ENCODE peak calls at places on chromosome 2, in nine cellular contexts. I, Q, V, H, F, U, K, T and L are unnamed samples.

GRCh38 chr2:225737556-225737955 is 338.0 kb downstream of the NYAP2 start:
- DNase-seq in H (no peak), I (no peak), K (no peak), U (peak), F (no peak), T (peak), Q (no peak), V (no peak), L (no peak)

GRCh38 chr2:58727977-58728656 is 487.0 kb upstream of the FANCL start:
- DNase-seq in V (no peak), T (peak), I (no peak), H (no peak), F (no peak), U (no peak), K (no peak), Q (no peak), L (no peak)

GRCh38 chr2:48120112-48120511 is 213.8 kb upstream of the FBXO11 start:
- DNase-seq in V (no peak), I (no peak), K (no peak), U (no peak), T (no peak), Q (no peak), F (no peak), H (no peak), L (no peak)

GRCh38 chr2:60867848-60868247 is 13.5 kb upstream of the REL start:
- DNase-seq in Q (no peak), F (no peak), I (no peak), U (no peak), K (no peak), H (no peak), V (no peak), T (no peak), L (no peak)

GRCh38 chr2:15968280-15969178 is 28.2 kb downstream of the MYCN start:
- DNase-seq in H (no peak), U (no peak), F (no peak), V (no peak), I (no peak), T (peak), K (no peak), Q (no peak), L (no peak)

GRCh38 chr2:191811807-191812602 is 34.9 kb downstream of the CAVIN2 start:
- DNase-seq in Q (peak), I (peak), F (peak), V (peak), H (peak), U (peak), K (no peak), T (peak), L (peak)

GRCh38 chr2:159144776-159145614 is 141.5 kb downstream of the WDSUB1 start:
- DNase-seq in F (no peak), H (no peak), K (no peak), Q (no peak), U (no peak), V (no peak), I (no peak), T (no peak), L (no peak)

GRCh38 chr2:231104115-231104713 is 20.6 kb downstream of the HTR2B start:
- DNase-seq in Q (peak), H (peak), T (peak), F (no peak), V (peak), I (peak), K (no peak), U (peak), L (peak)

GRCh38 chr2:126908721-126909177 is 10.1 kb downstream of the TEX51 start:
- DNase-seq in H (no peak), U (no peak), V (peak), Q (no peak), I (no peak), T (no peak), F (no peak), K (no peak), L (no peak)

GRCh38 chr2:27765621-27766286 is 5.8 kb upstream of the MRPL33 start:
- DNase-seq in U (no peak), K (peak), H (no peak), V (peak), I (peak), T (peak), F (peak), Q (no peak), L (peak)

GRCh38 chr2:164504253-164504652 is 117.0 kb downstream of the GRB14 start:
- DNase-seq in F (no peak), T (peak), K (no peak), Q (peak), U (no peak), V (peak), I (no peak), H (no peak), L (no peak)

GRCh38 chr2:30611572-30611971 is 164.5 kb downstream of the LCLAT1 start:
- DNase-seq in V (no peak), H (peak), K (no peak), U (no peak), F (no peak), I (no peak), T (no peak), Q (no peak), L (no peak)

GRCh38 chr2:234366891-234367290 is 130.0 kb downstream of the ARL4C start:
- DNase-seq in V (no peak), Q (no peak), T (peak), H (peak), F (no peak), K (no peak), I (no peak), U (no peak), L (no peak)

GRCh38 chr2:16080516-16080915 is 140.2 kb downstream of the MYCN start:
- DNase-seq in T (no peak), Q (no peak), V (no peak), U (no peak), F (no peak), K (no peak), I (no peak), H (no peak), L (no peak)

GRCh38 chr2:189407944-189408209 is 33.4 kb upstream of the WDR75 start:
- DNase-seq in H (peak), F (no peak), V (no peak), T (no peak), U (no peak), I (no peak), Q (no peak), K (no peak), L (no peak)

GRCh38 chr2:241964133-241964532 is 94.6 kb downstream of the RTP5 start:
- DNase-seq in I (no peak), K (no peak), T (no peak), H (no peak), U (no peak), F (no peak), V (no peak), Q (no peak), L (peak)

GRCh38 chr2:64839844-64840243 is 149.4 kb upstream of the SLC1A4 start:
- DNase-seq in Q (no peak), H (no peak), K (no peak), U (no peak), V (no peak), T (no peak), I (no peak), F (no peak), L (no peak)

GRCh38 chr2:117704818-117705217 is 109.7 kb upstream of the DDX18 start:
- DNase-seq in U (no peak), T (no peak), V (no peak), K (no peak), H (no peak), F (no peak), Q (no peak), I (no peak), L (no peak)

GRCh38 chr2:186903183-186903582 is 54.2 kb upstream of the ZSWIM2 start:
- DNase-seq in H (no peak), I (no peak), F (no peak), U (peak), K (no peak), T (peak), V (no peak), Q (no peak), L (no peak)

GRCh38 chr2:236179653-236180500 is 11.7 kb upstream of the GBX2 start:
- DNase-seq in T (peak), V (no peak), Q (no peak), F (no peak), U (peak), H (no peak), K (no peak), I (no peak), L (peak)

GRCh38 chr2:98507940-98508689 is 63.5 kb downstream of the INPP4A start:
- DNase-seq in H (no peak), V (no peak), U (no peak), I (no peak), T (no peak), Q (no peak), F (no peak), K (no peak), L (peak)

GRCh38 chr2:2590796-2591541 is 259.9 kb upstream of the MYT1L start:
- DNase-seq in T (no peak), I (no peak), F (no peak), V (no peak), Q (no peak), H (no peak), K (no peak), U (no peak), L (no peak)

GRCh38 chr2:207791579-207792243 is 22.0 kb upstream of the FZD5 start:
- DNase-seq in I (no peak), V (no peak), Q (no peak), H (no peak), F (no peak), U (no peak), K (no peak), T (peak), L (no peak)

GRCh38 chr2:169452080-169452479 is 27.2 kb upstream of the BBS5 start:
- DNase-seq in V (peak), U (peak), T (peak), K (no peak), H (peak), F (peak), I (no peak), Q (peak), L (no peak)

GRCh38 chr2:47403829-47404228 is 873 bp downstream of the MSH2 start:
- DNase-seq in H (no peak), T (no peak), U (peak), F (no peak), K (no peak), Q (peak), I (no peak), V (no peak), L (no peak)

GRCh38 chr2:65754219-65754618 is 321.8 kb upstream of the SPRED2 start:
- DNase-seq in H (no peak), F (no peak), T (peak), U (peak), K (no peak), V (no peak), I (no peak), Q (no peak), L (no peak)

GRCh38 chr2:65300134-65300771 is 72.6 kb downstream of the ACTR2 start:
- DNase-seq in T (no peak), I (no peak), F (no peak), H (no peak), V (no peak), K (no peak), Q (no peak), U (peak), L (peak)

GRCh38 chr2:84797271-84797670 is 83.6 kb downstream of the TRABD2A start:
- DNase-seq in T (no peak), F (no peak), V (no peak), I (no peak), Q (no peak), U (no peak), K (no peak), H (no peak), L (no peak)

GRCh38 chr2:85468096-85468703 is 49.7 kb downstream of the SH2D6 start:
- DNase-seq in U (no peak), I (no peak), F (no peak), K (no peak), T (no peak), V (no peak), H (no peak), Q (no peak), L (no peak)

GRCh38 chr2:10476723-10477442 is 28.8 kb upstream of the ODC1 start:
- DNase-seq in F (no peak), I (no peak), U (no peak), Q (no peak), H (no peak), T (no peak), V (no peak), K (no peak), L (peak)

GRCh38 chr2:152716805-152717241 is 438 bp downstream of the PRPF40A start:
- DNase-seq in K (peak), F (no peak), U (no peak), Q (peak), H (peak), T (peak), V (peak), I (no peak), L (no peak)

GRCh38 chr2:96863575-96864342 is 5.9 kb upstream of the ANKRD39 start:
- DNase-seq in Q (no peak), V (no peak), U (no peak), T (no peak), H (no peak), F (no peak), K (no peak), I (no peak), L (peak)

GRCh38 chr2:169285528-169285927 is 76.8 kb downstream of the LRP2 start:
- DNase-seq in H (no peak), U (no peak), F (no peak), T (no peak), I (no peak), Q (no peak), V (no peak), K (no peak), L (no peak)

GRCh38 chr2:201779996-201780673 is 598 bp downstream of the ALS2 start:
- DNase-seq in H (peak), I (no peak), Q (no peak), F (no peak), U (peak), T (peak), V (no peak), K (no peak), L (no peak)

GRCh38 chr2:149877913-149878312 is 290.3 kb upstream of the MMADHC start:
- DNase-seq in U (peak), I (no peak), H (no peak), T (peak), Q (no peak), F (no peak), V (no peak), K (no peak), L (no peak)

GRCh38 chr2:188369365-188369764 is 77.7 kb downstream of the GULP1 start:
- DNase-seq in Q (peak), F (no peak), I (no peak), K (no peak), V (peak), U (peak), H (peak), T (peak), L (no peak)

GRCh38 chr2:156436477-156437085 is 402 bp downstream of the GPD2 start:
- DNase-seq in K (no peak), I (no peak), V (peak), T (peak), H (peak), F (no peak), Q (no peak), U (peak), L (no peak)